ENCODE peak calls at places on chromosomes 12 and 14, in five cellular contexts. One of them, this sample, is unnamed.

GRCh38 chr14:61557262-61557661 is 138.1 kb upstream of the HIF1A start:
- DNase-seq in iPS DF 6.9: no peak
- DNase-seq in ascending aorta: peak; percentile 37
- DNase-seq in SJSA1: no peak
- DNase-seq in Karpas-422: no peak
- DNase-seq in this sample: no peak

GRCh38 chr14:64117671-64118402 is 176.3 kb downstream of the ESR2 start:
- DNase-seq in SJSA1: no peak
- DNase-seq in iPS DF 6.9: no peak
- DNase-seq in ascending aorta: peak; percentile 95
- DNase-seq in Karpas-422: no peak
- DNase-seq in this sample: no peak

GRCh38 chr12:113697104-113697503 is 225.4 kb upstream of the LHX5 start:
- DNase-seq in SJSA1: no peak
- DNase-seq in ascending aorta: no peak
- DNase-seq in Karpas-422: no peak
- DNase-seq in iPS DF 6.9: no peak
- DNase-seq in this sample: no peak

GRCh38 chr12:132489078-132489601 is 811 bp upstream of the FBRSL1 start:
- DNase-seq in SJSA1: no peak
- DNase-seq in Karpas-422: no peak
- DNase-seq in iPS DF 6.9: no peak
- DNase-seq in ascending aorta: no peak
- DNase-seq in this sample: no peak

GRCh38 chr14:30355431-30355913 is 203.5 kb upstream of the G2E3 start:
- DNase-seq in SJSA1: no peak
- DNase-seq in iPS DF 6.9: no peak
- DNase-seq in ascending aorta: no peak
- DNase-seq in Karpas-422: no peak
- DNase-seq in this sample: no peak

GRCh38 chr12:69698769-69699540 is at the start of gene BEST3:
- DNase-seq in SJSA1: no peak
- DNase-seq in ascending aorta: no peak
- DNase-seq in iPS DF 6.9: no peak
- DNase-seq in Karpas-422: no peak
- DNase-seq in this sample: no peak

GRCh38 chr14:54709444-54709843 is 142.5 kb downstream of the SAMD4A start:
- DNase-seq in ascending aorta: no peak
- DNase-seq in iPS DF 6.9: no peak
- DNase-seq in SJSA1: no peak
- DNase-seq in Karpas-422: no peak
- DNase-seq in this sample: no peak

GRCh38 chr14:99519347-99519881 is 38.2 kb downstream of the CCNK start:
- DNase-seq in iPS DF 6.9: no peak
- DNase-seq in SJSA1: no peak
- DNase-seq in ascending aorta: no peak
- DNase-seq in Karpas-422: no peak
- DNase-seq in this sample: no peak

GRCh38 chr14:58752782-58753181 is 115.0 kb downstream of the DACT1 start:
- DNase-seq in SJSA1: no peak
- DNase-seq in Karpas-422: no peak
- DNase-seq in iPS DF 6.9: no peak
- DNase-seq in ascending aorta: peak; percentile 90
- DNase-seq in this sample: no peak

GRCh38 chr12:42666671-42667243 is 77.2 kb upstream of the PRICKLE1 start:
- DNase-seq in SJSA1: no peak
- DNase-seq in Karpas-422: no peak
- DNase-seq in iPS DF 6.9: no peak
- DNase-seq in ascending aorta: no peak
- DNase-seq in this sample: no peak

GRCh38 chr14:85296466-85297210 is 233.3 kb upstream of the FLRT2 start:
- DNase-seq in Karpas-422: no peak
- DNase-seq in ascending aorta: no peak
- DNase-seq in iPS DF 6.9: no peak
- DNase-seq in SJSA1: peak; percentile 43
- DNase-seq in this sample: peak; percentile 13

GRCh38 chr12:99265648-99266047 is 381.9 kb upstream of the GARIN6 start:
- DNase-seq in SJSA1: no peak
- DNase-seq in Karpas-422: no peak
- DNase-seq in iPS DF 6.9: no peak
- DNase-seq in ascending aorta: no peak
- DNase-seq in this sample: no peak

GRCh38 chr14:90760591-90761316 is 55.5 kb downstream of the TTC7B start:
- DNase-seq in SJSA1: peak; percentile 28
- DNase-seq in ascending aorta: peak; percentile 52
- DNase-seq in Karpas-422: peak; percentile 57
- DNase-seq in iPS DF 6.9: peak; percentile 22
- DNase-seq in this sample: no peak

GRCh38 chr12:116053479-116054195 is 223.9 kb downstream of the MED13L start:
- DNase-seq in SJSA1: no peak
- DNase-seq in Karpas-422: no peak
- DNase-seq in iPS DF 6.9: no peak
- DNase-seq in ascending aorta: no peak
- DNase-seq in this sample: peak; percentile 13

GRCh38 chr12:56119361-56119796 is 1.3 kb downstream of the ZC3H10 start:
- DNase-seq in ascending aorta: peak; percentile 88
- DNase-seq in Karpas-422: peak; percentile 87
- DNase-seq in SJSA1: peak; percentile 91
- DNase-seq in iPS DF 6.9: peak; percentile 73
- DNase-seq in this sample: peak; percentile 87

GRCh38 chr14:22218729-22219128 is 370.3 kb downstream of the DAD1 start:
- DNase-seq in iPS DF 6.9: no peak
- DNase-seq in Karpas-422: no peak
- DNase-seq in SJSA1: no peak
- DNase-seq in ascending aorta: no peak
- DNase-seq in this sample: no peak

GRCh38 chr12:122834921-122835692 is at the start of gene HIP1R:
- DNase-seq in iPS DF 6.9: no peak
- DNase-seq in Karpas-422: peak; percentile 76
- DNase-seq in SJSA1: no peak
- DNase-seq in ascending aorta: no peak
- DNase-seq in this sample: no peak

GRCh38 chr14:61561657-61562276 is 133.5 kb upstream of the HIF1A start:
- DNase-seq in ascending aorta: peak; percentile 91
- DNase-seq in Karpas-422: no peak
- DNase-seq in SJSA1: peak; percentile 95
- DNase-seq in iPS DF 6.9: no peak
- DNase-seq in this sample: peak; percentile 95

GRCh38 chr14:62796431-62796830 is 248.8 kb downstream of the KCNH5 start:
- DNase-seq in SJSA1: no peak
- DNase-seq in Karpas-422: no peak
- DNase-seq in ascending aorta: no peak
- DNase-seq in iPS DF 6.9: no peak
- DNase-seq in this sample: no peak

GRCh38 chr14:77344597-77344996 is 23.8 kb downstream of the GSTZ1 start:
- DNase-seq in ascending aorta: no peak
- DNase-seq in iPS DF 6.9: no peak
- DNase-seq in SJSA1: no peak
- DNase-seq in Karpas-422: no peak
- DNase-seq in this sample: no peak

GRCh38 chr12:72094490-72094889 is 155.8 kb downstream of the TPH2 start:
- DNase-seq in SJSA1: no peak
- DNase-seq in Karpas-422: no peak
- DNase-seq in iPS DF 6.9: no peak
- DNase-seq in ascending aorta: no peak
- DNase-seq in this sample: no peak

GRCh38 chr12:77190022-77190421 is 124.7 kb upstream of the E2F7 start:
- DNase-seq in ascending aorta: no peak
- DNase-seq in iPS DF 6.9: no peak
- DNase-seq in Karpas-422: no peak
- DNase-seq in SJSA1: no peak
- DNase-seq in this sample: peak; percentile 65

GRCh38 chr12:115405471-115405860 is 721.5 kb upstream of the TBX3 start:
- DNase-seq in Karpas-422: no peak
- DNase-seq in ascending aorta: no peak
- DNase-seq in SJSA1: no peak
- DNase-seq in iPS DF 6.9: no peak
- DNase-seq in this sample: no peak

GRCh38 chr12:93015970-93016751 is 87.1 kb upstream of the EEA1 start:
- DNase-seq in ascending aorta: no peak
- DNase-seq in Karpas-422: no peak
- DNase-seq in SJSA1: no peak
- DNase-seq in iPS DF 6.9: no peak
- DNase-seq in this sample: no peak

GRCh38 chr14:37201724-37202123 is 4.0 kb downstream of the MIPOL1 start:
- DNase-seq in ascending aorta: no peak
- DNase-seq in iPS DF 6.9: no peak
- DNase-seq in Karpas-422: no peak
- DNase-seq in SJSA1: no peak
- DNase-seq in this sample: no peak

GRCh38 chr12:131092911-131093901 is 139.5 kb downstream of the ADGRD1 start:
- DNase-seq in Karpas-422: no peak
- DNase-seq in ascending aorta: peak; percentile 58
- DNase-seq in SJSA1: no peak
- DNase-seq in iPS DF 6.9: no peak
- DNase-seq in this sample: no peak

GRCh38 chr12:124466200-124467128 is 100.9 kb downstream of the NCOR2 start:
- DNase-seq in ascending aorta: peak; percentile 77
- DNase-seq in iPS DF 6.9: no peak
- DNase-seq in SJSA1: no peak
- DNase-seq in Karpas-422: peak; percentile 76
- DNase-seq in this sample: no peak
- H3K4me3 ChIP-seq in ascending aorta: no peak overlapping the region
- H3K4me3 ChIP-seq in iPS DF 6.9: no peak overlapping the region
- H3K4me3 ChIP-seq in SJSA1: no peak overlapping the region
- H3K4me3 ChIP-seq in Karpas-422: no peak overlapping the region
- H3K4me3 ChIP-seq in this sample: no peak overlapping the region

GRCh38 chr14:79193689-79194477 is 1017.4 kb downstream of the DIO2 start:
- DNase-seq in Karpas-422: no peak
- DNase-seq in iPS DF 6.9: no peak
- DNase-seq in SJSA1: no peak
- DNase-seq in ascending aorta: no peak
- DNase-seq in this sample: no peak
- H3K27me3 ChIP-seq in Karpas-422: no peaks in the 10 kb centered on the region
- H3K27me3 ChIP-seq in iPS DF 6.9: no peaks in the 10 kb centered on the region
- H3K27me3 ChIP-seq in SJSA1: no peaks in the 10 kb centered on the region
- H3K27me3 ChIP-seq in ascending aorta: no peaks in the 10 kb centered on the region
- H3K27me3 ChIP-seq in this sample: no peaks in the 10 kb centered on the region

GRCh38 chr14:93789366-93790130 is 1.3 kb upstream of the PRIMA1 start:
- DNase-seq in ascending aorta: peak; percentile 67
- DNase-seq in iPS DF 6.9: no peak
- DNase-seq in SJSA1: no peak
- DNase-seq in Karpas-422: peak; percentile 59
- DNase-seq in this sample: no peak
- H3K4me3 ChIP-seq in ascending aorta: peak overlapping the region; percentile 84
- H3K4me3 ChIP-seq in iPS DF 6.9: peak overlapping the region; percentile 80
- H3K4me3 ChIP-seq in SJSA1: no peak overlapping the region
- H3K4me3 ChIP-seq in Karpas-422: no peak overlapping the region
- H3K4me3 ChIP-seq in this sample: no peak overlapping the region

GRCh38 chr12:15163577-15163976 is 57.6 kb downstream of the RERG start:
- DNase-seq in iPS DF 6.9: no peak
- DNase-seq in ascending aorta: no peak
- DNase-seq in Karpas-422: no peak
- DNase-seq in SJSA1: no peak
- DNase-seq in this sample: no peak
- H3K27me3 ChIP-seq in iPS DF 6.9: no peaks in the 10 kb centered on the region
- H3K27me3 ChIP-seq in ascending aorta: no peaks in the 10 kb centered on the region
- H3K27me3 ChIP-seq in Karpas-422: no peaks in the 10 kb centered on the region
- H3K27me3 ChIP-seq in SJSA1: no peaks in the 10 kb centered on the region
- H3K27me3 ChIP-seq in this sample: no peaks in the 10 kb centered on the region

GRCh38 chr14:75426332-75427125 is 1.3 kb upstream of the JDP2 start:
- DNase-seq in iPS DF 6.9: no peak
- DNase-seq in SJSA1: no peak
- DNase-seq in Karpas-422: peak; percentile 77
- DNase-seq in ascending aorta: no peak
- DNase-seq in this sample: no peak
- H3K4me3 ChIP-seq in iPS DF 6.9: no peak overlapping the region
- H3K4me3 ChIP-seq in SJSA1: no peak overlapping the region
- H3K4me3 ChIP-seq in Karpas-422: peak overlapping the region; percentile 59
- H3K4me3 ChIP-seq in ascending aorta: peak overlapping the region; percentile 90
- H3K4me3 ChIP-seq in this sample: no peak overlapping the region

This sample was measured in BJ.